ENCODE peak calls at places on chromosome 2, in seven cellular contexts. F, K, E, D, B, V and J are unnamed samples.

GRCh38 chr2:10322973-10323372 is 20.3 kb downstream of the HPCAL1 start:
- DNase-seq in F (no peak), K (no peak), E (no peak), D (no peak), B (no peak), V (no peak), J (no peak)

GRCh38 chr2:150981826-150982225 is 279.8 kb downstream of the RBM43 start:
- DNase-seq in F (no peak), K (no peak), E (no peak), D (no peak), B (peak; percentile 70), V (no peak), J (peak; percentile 31)

GRCh38 chr2:42809876-42810125 is 17.4 kb upstream of the HAAO start:
- DNase-seq in F (peak; percentile 86), K (peak; percentile 63), E (peak; percentile 52), D (peak; percentile 90), B (peak; percentile 77), V (peak; percentile 81), J (peak; percentile 67)

GRCh38 chr2:32947484-32948143 is 861 bp downstream of the LTBP1 start:
- DNase-seq in F (peak; percentile 85), K (peak; percentile 41), E (no peak), D (peak; percentile 77), B (peak; percentile 54), V (peak; percentile 73), J (peak; percentile 50)

GRCh38 chr2:120180066-120180465 is 43.1 kb downstream of the TMEM185B start:
- DNase-seq in F (no peak), K (no peak), E (no peak), D (no peak), B (no peak), V (no peak), J (no peak)

GRCh38 chr2:108215794-108216211 is 24.0 kb upstream of the SULT1C3 start:
- DNase-seq in F (peak; percentile 14), K (peak; percentile 64), E (peak; percentile 35), D (peak; percentile 8), B (peak; percentile 51), V (peak; percentile 38), J (peak; percentile 19)

GRCh38 chr2:138779451-138780440 is at the start of gene NXPH2:
- DNase-seq in F (peak; percentile 79), K (peak; percentile 25), E (no peak), D (peak; percentile 63), B (no peak), V (peak; percentile 54), J (no peak)

GRCh38 chr2:222358876-222359275 is 60.1 kb upstream of the PAX3 start:
- DNase-seq in F (no peak), K (peak; percentile 6), E (no peak), D (no peak), B (no peak), V (no peak), J (peak; percentile 31)

GRCh38 chr2:15811367-15811766 is 129.0 kb upstream of the MYCN start:
- DNase-seq in F (peak; percentile 79), K (no peak), E (no peak), D (peak; percentile 27), B (no peak), V (peak; percentile 47), J (no peak)

GRCh38 chr2:181457741-181458425 is 697 bp downstream of the ITGA4 start:
- DNase-seq in F (peak; percentile 61), K (peak; percentile 55), E (no peak), D (peak; percentile 53), B (peak; percentile 35), V (peak; percentile 43), J (peak; percentile 40)

GRCh38 chr2:63378589-63378988 is 209.7 kb downstream of the WDPCP start:
- DNase-seq in F (no peak), K (peak; percentile 11), E (no peak), D (no peak), B (no peak), V (no peak), J (peak; percentile 11)

GRCh38 chr2:158518083-158518482 is 61.3 kb downstream of the PKP4 start:
- DNase-seq in F (peak; percentile 9), K (no peak), E (no peak), D (no peak), B (peak; percentile 37), V (no peak), J (no peak)

GRCh38 chr2:128423788-128424165 is 105.1 kb upstream of the HS6ST1 start:
- DNase-seq in F (no peak), K (no peak), E (no peak), D (no peak), B (no peak), V (peak; percentile 8), J (no peak)
- H2AFZ ChIP-seq in F (no peak overlapping the region), K (no peak overlapping the region), E (no peak overlapping the region), D (no peak overlapping the region), B (no peak overlapping the region), V (no peak overlapping the region), J (no peak overlapping the region)

GRCh38 chr2:220165401-220165800 is 538.0 kb downstream of the SLC4A3 start:
- DNase-seq in F (peak; percentile 36), K (no peak), E (no peak), D (peak; percentile 59), B (no peak), V (peak; percentile 39), J (no peak)
- TF ChIP-seq CTCF in F (peak; percentile 37), K (no peak), E (no peak), D (peak; percentile 64), B (no peak), V (peak; percentile 63), J (no peak)

DNA sequence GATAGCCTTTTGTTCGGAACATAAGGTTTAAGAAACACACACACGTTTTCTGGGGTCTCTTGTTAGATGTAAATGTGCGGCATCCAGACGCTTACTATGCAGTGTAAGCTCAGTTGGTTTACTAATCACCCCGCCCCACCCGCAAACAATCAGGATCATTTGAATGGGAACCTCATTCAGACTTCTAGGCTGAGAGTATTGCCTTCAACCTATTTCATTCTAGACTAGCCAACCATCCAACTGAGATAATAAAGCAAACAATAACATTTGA is 1.3 kb upstream of the FIGN start:
- DNase-seq in F (no peak), K (no peak), E (no peak), D (peak; percentile 50), B (no peak), V (no peak), J (no peak)
- H2AFZ ChIP-seq in F (peak overlapping the region; percentile 28), K (peak overlapping the region; percentile 87), E (no peak overlapping the region), D (no peak overlapping the region), B (peak overlapping the region; percentile 97), V (peak overlapping the region; percentile 0), J (peak overlapping the region; percentile 90)

GRCh38 chr2:227123697-227124096 is 40.3 kb downstream of the COL4A4 start:
- DNase-seq in F (no peak), K (no peak), E (no peak), D (no peak), B (no peak), V (no peak), J (no peak)

GRCh38 chr2:227130636-227131035 is 33.4 kb downstream of the COL4A4 start:
- DNase-seq in F (no peak), K (no peak), E (no peak), D (no peak), B (no peak), V (no peak), J (no peak)

GRCh38 chr2:227127236-227127635 is 36.8 kb downstream of the COL4A4 start:
- DNase-seq in F (peak; percentile 37), K (no peak), E (no peak), D (no peak), B (no peak), V (no peak), J (no peak)

GRCh38 chr2:227125506-227125905 is 38.5 kb downstream of the COL4A4 start:
- DNase-seq in F (peak; percentile 63), K (no peak), E (no peak), D (peak; percentile 63), B (no peak), V (peak; percentile 73), J (no peak)
- TF ChIP-seq CTCF in F (peak; percentile 59), K (no peak), E (peak; percentile 61), D (peak; percentile 75), B (no peak), V (peak; percentile 65), J (no peak)

GRCh38 chr2:184455616-184456015 is 142.7 kb upstream of the ZNF804A start:
- DNase-seq in F (no peak), K (no peak), E (no peak), D (no peak), B (no peak), V (no peak), J (no peak)

GRCh38 chr2:184449760-184450159 is 148.6 kb upstream of the ZNF804A start:
- DNase-seq in F (no peak), K (no peak), E (no peak), D (no peak), B (no peak), V (no peak), J (no peak)

GRCh38 chr2:184452907-184453306 is 145.4 kb upstream of the ZNF804A start:
- DNase-seq in F (no peak), K (no peak), E (no peak), D (no peak), B (no peak), V (no peak), J (no peak)
- H2AFZ ChIP-seq in F (no peak overlapping the region), K (no peak overlapping the region), E (peak overlapping the region; percentile 63), D (peak overlapping the region; percentile 6), B (no peak overlapping the region), V (no peak overlapping the region), J (no peak overlapping the region)

GRCh38 chr2:30078521-30078920 is 68.3 kb upstream of the YPEL5 start:
- DNase-seq in F (no peak), K (no peak), E (no peak), D (peak; percentile 16), B (peak; percentile 5), V (no peak), J (no peak)
- TF ChIP-seq CTCF in F (peak; percentile 5), K (peak; percentile 9), E (peak; percentile 12), D (peak; percentile 52), B (no peak), V (peak; percentile 38), J (no peak)

GRCh38 chr2:54704238-54704637 is 19.2 kb upstream of the EML6 start:
- DNase-seq in F (no peak), K (no peak), E (no peak), D (no peak), B (no peak), V (no peak), J (no peak)
- H2AFZ ChIP-seq in F (peak overlapping the region; percentile 18), K (no peak overlapping the region), E (peak overlapping the region; percentile 82), D (no peak overlapping the region), B (no peak overlapping the region), V (no peak overlapping the region), J (no peak overlapping the region)

DNA sequence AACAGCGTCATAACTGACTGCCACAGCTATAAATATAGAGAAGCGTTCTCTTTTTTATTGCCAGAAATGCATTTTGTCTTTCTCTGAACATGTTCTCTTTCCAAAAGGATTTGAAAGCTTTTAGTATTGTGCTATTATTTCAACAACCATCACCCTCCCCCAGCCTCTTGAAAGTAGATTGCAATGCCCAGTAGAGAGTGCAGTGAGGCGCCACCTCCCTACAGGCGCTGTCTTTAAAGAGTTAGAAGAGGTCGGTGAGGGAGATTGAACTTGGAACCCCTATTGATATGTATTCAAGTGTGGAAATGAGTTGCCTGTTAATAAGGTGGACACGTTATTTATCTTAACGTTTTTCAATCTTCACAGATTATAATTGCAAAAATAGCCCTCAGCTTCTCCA is 360.3 kb downstream of the LRP1B start:
- DNase-seq in F (no peak), K (no peak), E (no peak), D (peak; percentile 28), B (no peak), V (no peak), J (no peak)
- TF ChIP-seq CTCF in F (no peak), K (no peak), E (no peak), D (peak; percentile 61), B (no peak), V (no peak), J (no peak)

GRCh38 chr2:118065927-118066326 is 22.3 kb upstream of the INSIG2 start:
- DNase-seq in F (no peak), K (no peak), E (no peak), D (no peak), B (no peak), V (no peak), J (no peak)
- H2AFZ ChIP-seq in F (peak overlapping the region; percentile 60), K (no peak overlapping the region), E (no peak overlapping the region), D (peak overlapping the region; percentile 2), B (no peak overlapping the region), V (no peak overlapping the region), J (no peak overlapping the region)